ENCODE peak calls at places on chromosomes 16 and 17, in eight cellular contexts. One of them, this sample, is unnamed.

GRCh38 chr17:66357037-66357436 is 54.6 kb downstream of the PRKCA start:
- DNase-seq in HL-60: no peak
- DNase-seq in PC-9: no peak
- DNase-seq in ovary: no peak
- DNase-seq in A549: no peak
- DNase-seq in heart right ventricle: no peak
- DNase-seq in trophoblast cell: no peak
- DNase-seq in endodermal cell: no peak
- DNase-seq in this sample: no peak

GRCh38 chr17:49739662-49740271 is 24.2 kb downstream of the FAM117A start:
- DNase-seq in endodermal cell: no peak
- DNase-seq in ovary: peak; percentile 86
- DNase-seq in heart right ventricle: peak; percentile 78
- DNase-seq in HL-60: peak; percentile 99
- DNase-seq in trophoblast cell: peak; percentile 30
- DNase-seq in A549: no peak
- DNase-seq in PC-9: no peak
- DNase-seq in this sample: peak; percentile 81

GRCh38 chr17:65039349-65039988 is 17.1 kb downstream of the GNA13 start:
- DNase-seq in heart right ventricle: no peak
- DNase-seq in HL-60: no peak
- DNase-seq in trophoblast cell: peak; percentile 74
- DNase-seq in endodermal cell: no peak
- DNase-seq in PC-9: peak; percentile 87
- DNase-seq in ovary: no peak
- DNase-seq in A549: no peak
- DNase-seq in this sample: no peak

GRCh38 chr16:21645261-21645721 is 7.1 kb downstream of the IGSF6 start:
- DNase-seq in heart right ventricle: no peak
- DNase-seq in ovary: no peak
- DNase-seq in trophoblast cell: peak; percentile 6
- DNase-seq in endodermal cell: peak; percentile 10
- DNase-seq in HL-60: no peak
- DNase-seq in A549: no peak
- DNase-seq in PC-9: no peak
- DNase-seq in this sample: no peak

GRCh38 chr17:75619506-75620431 is 13.5 kb upstream of the SMIM5 start:
- DNase-seq in HL-60: peak; percentile 29
- DNase-seq in PC-9: no peak
- DNase-seq in A549: peak; percentile 75
- DNase-seq in endodermal cell: peak; percentile 97
- DNase-seq in ovary: no peak
- DNase-seq in heart right ventricle: no peak
- DNase-seq in trophoblast cell: peak; percentile 35
- DNase-seq in this sample: no peak

GRCh38 chr16:25014500-25015147 is 545 bp downstream of the ARHGAP17 start:
- DNase-seq in ovary: peak; percentile 67
- DNase-seq in heart right ventricle: peak; percentile 61
- DNase-seq in endodermal cell: peak; percentile 83
- DNase-seq in PC-9: peak; percentile 46
- DNase-seq in A549: peak; percentile 28
- DNase-seq in HL-60: peak; percentile 23
- DNase-seq in trophoblast cell: peak; percentile 57
- DNase-seq in this sample: peak; percentile 85

GRCh38 chr16:51816929-51817328 is 665.9 kb upstream of the SALL1 start:
- DNase-seq in endodermal cell: no peak
- DNase-seq in heart right ventricle: no peak
- DNase-seq in HL-60: no peak
- DNase-seq in ovary: no peak
- DNase-seq in A549: no peak
- DNase-seq in PC-9: no peak
- DNase-seq in trophoblast cell: no peak
- DNase-seq in this sample: no peak

GRCh38 chr17:54544239-54544638 is 356.4 kb upstream of the TOM1L1 start:
- DNase-seq in PC-9: no peak
- DNase-seq in ovary: no peak
- DNase-seq in heart right ventricle: no peak
- DNase-seq in HL-60: no peak
- DNase-seq in trophoblast cell: no peak
- DNase-seq in endodermal cell: peak; percentile 91
- DNase-seq in A549: no peak
- DNase-seq in this sample: no peak

GRCh38 chr16:74605332-74605731 is 1.6 kb downstream of the GLG1 start:
- DNase-seq in heart right ventricle: no peak
- DNase-seq in HL-60: no peak
- DNase-seq in trophoblast cell: no peak
- DNase-seq in endodermal cell: no peak
- DNase-seq in PC-9: no peak
- DNase-seq in A549: no peak
- DNase-seq in ovary: no peak
- DNase-seq in this sample: no peak

GRCh38 chr17:49390548-49391324 is 23.9 kb downstream of the PHB1 start:
- DNase-seq in heart right ventricle: no peak
- DNase-seq in ovary: no peak
- DNase-seq in HL-60: peak; percentile 91
- DNase-seq in PC-9: peak; percentile 86
- DNase-seq in A549: no peak
- DNase-seq in trophoblast cell: no peak
- DNase-seq in endodermal cell: no peak
- DNase-seq in this sample: no peak

GRCh38 chr17:66737524-66737923 is 97.4 kb upstream of the CACNG5 start:
- DNase-seq in ovary: peak; percentile 55
- DNase-seq in endodermal cell: peak; percentile 90
- DNase-seq in trophoblast cell: no peak
- DNase-seq in HL-60: no peak
- DNase-seq in PC-9: no peak
- DNase-seq in A549: no peak
- DNase-seq in heart right ventricle: peak; percentile 46
- DNase-seq in this sample: no peak

GRCh38 chr16:9092282-9092962 is 978 bp downstream of the HAPSTR1 start:
- DNase-seq in PC-9: no peak
- DNase-seq in endodermal cell: peak; percentile 71
- DNase-seq in HL-60: peak; percentile 9
- DNase-seq in heart right ventricle: peak; percentile 55
- DNase-seq in ovary: peak; percentile 70
- DNase-seq in trophoblast cell: peak; percentile 37
- DNase-seq in A549: no peak
- DNase-seq in this sample: peak; percentile 90

GRCh38 chr16:50322333-50322732 is 46.5 kb downstream of the BRD7 start:
- DNase-seq in ovary: no peak
- DNase-seq in endodermal cell: no peak
- DNase-seq in trophoblast cell: no peak
- DNase-seq in HL-60: no peak
- DNase-seq in A549: no peak
- DNase-seq in heart right ventricle: no peak
- DNase-seq in PC-9: no peak
- DNase-seq in this sample: no peak

GRCh38 chr16:20306401-20306800 is 20.9 kb downstream of the GP2 start:
- DNase-seq in heart right ventricle: no peak
- DNase-seq in PC-9: no peak
- DNase-seq in ovary: no peak
- DNase-seq in HL-60: no peak
- DNase-seq in A549: no peak
- DNase-seq in endodermal cell: no peak
- DNase-seq in trophoblast cell: no peak
- DNase-seq in this sample: no peak

GRCh38 chr17:17408236-17408794 is 68.5 kb upstream of the MED9 start:
- DNase-seq in endodermal cell: no peak
- DNase-seq in PC-9: peak; percentile 65
- DNase-seq in heart right ventricle: no peak
- DNase-seq in trophoblast cell: peak; percentile 9
- DNase-seq in HL-60: peak; percentile 15
- DNase-seq in ovary: no peak
- DNase-seq in A549: no peak
- DNase-seq in this sample: no peak
- H3K27ac ChIP-seq in endodermal cell: no peak overlapping the region
- H3K27ac ChIP-seq in PC-9: no peak overlapping the region
- H3K27ac ChIP-seq in heart right ventricle: no peak overlapping the region
- H3K27ac ChIP-seq in trophoblast cell: no peak overlapping the region
- H3K27ac ChIP-seq in HL-60: no peak overlapping the region
- H3K27ac ChIP-seq in ovary: no peak overlapping the region
- H3K27ac ChIP-seq in A549: no peak overlapping the region
- H3K27ac ChIP-seq in this sample: no peak overlapping the region

DNA sequence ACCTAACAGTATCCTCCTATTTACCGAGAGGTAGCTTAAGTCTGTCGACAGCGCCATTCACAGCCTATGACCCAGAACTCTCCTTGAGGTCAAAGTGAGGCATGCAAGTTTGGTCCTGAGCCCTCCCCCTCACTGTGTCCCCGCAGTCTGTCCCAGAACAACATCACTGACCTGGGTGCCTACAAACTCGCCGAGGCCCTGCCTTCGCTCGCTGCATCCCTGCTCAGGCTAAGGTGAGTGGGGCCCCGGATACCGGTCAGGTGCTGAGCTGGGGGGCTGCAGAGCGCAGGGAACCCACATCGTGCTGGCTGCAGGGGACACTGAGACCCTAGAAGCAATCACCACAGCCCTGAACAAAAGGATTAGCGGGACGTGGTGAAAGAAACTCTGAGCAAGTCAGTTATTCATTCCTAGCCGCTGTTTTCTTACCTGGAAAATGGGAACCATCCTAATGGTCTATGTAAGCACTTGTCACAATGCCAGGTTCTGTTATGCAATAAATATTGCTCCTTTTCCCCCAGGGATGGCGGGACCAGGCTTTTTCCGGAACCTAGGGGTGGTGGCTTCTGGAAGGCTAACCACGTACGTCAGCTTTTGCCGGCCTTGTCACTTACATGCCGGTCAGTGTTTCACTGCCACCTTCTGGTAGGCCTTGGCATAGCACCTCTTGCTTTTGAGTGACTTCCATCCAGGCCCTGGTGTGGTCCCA is 23.8 kb downstream of the DEXI start:
- DNase-seq in trophoblast cell: peak; percentile 98
- DNase-seq in ovary: peak; percentile 89
- DNase-seq in A549: peak; percentile 82
- DNase-seq in PC-9: peak; percentile 62
- DNase-seq in heart right ventricle: peak; percentile 95
- DNase-seq in endodermal cell: peak; percentile 99
- DNase-seq in HL-60: peak; percentile 85
- DNase-seq in this sample: peak; percentile 92
- H3K27ac ChIP-seq in trophoblast cell: no peak overlapping the region
- H3K27ac ChIP-seq in ovary: no peak overlapping the region
- H3K27ac ChIP-seq in A549: no peak overlapping the region
- H3K27ac ChIP-seq in PC-9: no peak overlapping the region
- H3K27ac ChIP-seq in heart right ventricle: peak overlapping the region; percentile 51
- H3K27ac ChIP-seq in endodermal cell: no peak overlapping the region
- H3K27ac ChIP-seq in HL-60: no peak overlapping the region
- H3K27ac ChIP-seq in this sample: no peak overlapping the region

GRCh38 chr16:26186221-26186620 is 494.5 kb downstream of the HS3ST4 start:
- DNase-seq in PC-9: no peak
- DNase-seq in HL-60: no peak
- DNase-seq in A549: no peak
- DNase-seq in trophoblast cell: no peak
- DNase-seq in ovary: no peak
- DNase-seq in heart right ventricle: no peak
- DNase-seq in endodermal cell: no peak
- DNase-seq in this sample: no peak
- H3K27ac ChIP-seq in PC-9: no peak overlapping the region
- H3K27ac ChIP-seq in HL-60: no peak overlapping the region
- H3K27ac ChIP-seq in A549: no peak overlapping the region
- H3K27ac ChIP-seq in trophoblast cell: no peak overlapping the region
- H3K27ac ChIP-seq in ovary: no peak overlapping the region
- H3K27ac ChIP-seq in heart right ventricle: no peak overlapping the region
- H3K27ac ChIP-seq in endodermal cell: no peak overlapping the region
- H3K27ac ChIP-seq in this sample: no peak overlapping the region

DNA sequence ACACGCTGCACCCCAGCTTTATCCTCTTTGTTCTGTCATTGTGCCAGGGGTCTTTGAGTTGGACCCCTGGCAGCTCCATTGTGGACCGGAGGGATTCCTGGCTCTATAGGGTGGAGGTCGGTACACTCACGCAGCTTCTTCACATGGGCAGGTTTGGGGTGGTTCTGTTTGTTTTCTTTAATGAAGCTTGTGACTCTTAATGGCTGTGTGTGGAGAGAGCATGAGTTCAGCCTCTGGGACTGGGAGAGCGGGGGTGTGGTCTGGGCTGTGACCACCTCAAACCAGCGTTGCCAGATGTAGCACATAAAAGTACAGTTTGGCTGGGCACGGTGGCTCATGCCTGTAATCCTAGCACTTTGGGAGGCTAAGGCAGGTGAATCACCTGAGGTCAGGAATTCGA is 21.2 kb upstream of the NAGLU start:
- DNase-seq in PC-9: no peak
- DNase-seq in trophoblast cell: no peak
- DNase-seq in A549: no peak
- DNase-seq in ovary: no peak
- DNase-seq in endodermal cell: no peak
- DNase-seq in HL-60: no peak
- DNase-seq in heart right ventricle: no peak
- DNase-seq in this sample: no peak
- H3K27ac ChIP-seq in PC-9: no peak overlapping the region
- H3K27ac ChIP-seq in trophoblast cell: no peak overlapping the region
- H3K27ac ChIP-seq in A549: no peak overlapping the region
- H3K27ac ChIP-seq in ovary: no peak overlapping the region
- H3K27ac ChIP-seq in endodermal cell: no peak overlapping the region
- H3K27ac ChIP-seq in HL-60: no peak overlapping the region
- H3K27ac ChIP-seq in heart right ventricle: peak overlapping the region; percentile 97
- H3K27ac ChIP-seq in this sample: no peak overlapping the region

GRCh38 chr16:23899869-23900268 is 64.1 kb downstream of the PRKCB start:
- DNase-seq in HL-60: no peak
- DNase-seq in A549: no peak
- DNase-seq in heart right ventricle: no peak
- DNase-seq in PC-9: no peak
- DNase-seq in ovary: no peak
- DNase-seq in trophoblast cell: no peak
- DNase-seq in endodermal cell: no peak
- DNase-seq in this sample: no peak
- H3K27ac ChIP-seq in HL-60: no peak overlapping the region
- H3K27ac ChIP-seq in A549: no peak overlapping the region
- H3K27ac ChIP-seq in heart right ventricle: no peak overlapping the region
- H3K27ac ChIP-seq in PC-9: no peak overlapping the region
- H3K27ac ChIP-seq in ovary: no peak overlapping the region
- H3K27ac ChIP-seq in trophoblast cell: no peak overlapping the region
- H3K27ac ChIP-seq in endodermal cell: no peak overlapping the region
- H3K27ac ChIP-seq in this sample: no peak overlapping the region

This sample was measured in left lung.